ENCODE peak calls at places on chromosomes 7 and 10, in nine cellular contexts. Q is PC-9, R is thoracic aorta, D is A549, N is RWPE1, K is kidney, G is ovary, U is left lung, M is neural progenitor cell. E is an unnamed sample.

GRCh38 chr7:151715661-151716338 is 161.1 kb downstream of the PRKAG2 start:
- DNase-seq in M (no peak), Q (no peak), G (no peak), K (no peak), R (no peak), N (no peak), U (peak), D (no peak), E (no peak)

GRCh38 chr7:29853775-29854174 is 47.5 kb downstream of the WIPF3 start:
- DNase-seq in Q (no peak), N (no peak), R (no peak), D (no peak), G (no peak), U (no peak), K (no peak), M (no peak), E (no peak)

GRCh38 chr10:12194752-12195271 is 879 bp downstream of the NUDT5 start:
- DNase-seq in R (no peak), D (no peak), Q (peak), G (peak), M (peak), U (peak), K (no peak), N (peak), E (peak)

GRCh38 chr7:74203157-74203556 is 6.6 kb upstream of the LAT2 start:
- DNase-seq in K (no peak), G (no peak), R (no peak), N (peak), D (peak), Q (peak), U (no peak), M (peak), E (peak)

GRCh38 chr7:77498659-77499379 is 38.3 kb upstream of the PTPN12 start:
- DNase-seq in U (no peak), M (no peak), N (no peak), Q (no peak), G (no peak), D (no peak), R (no peak), K (no peak), E (no peak)

GRCh38 chr7:122304604-122304975 is at the start of gene FEZF1:
- DNase-seq in Q (peak), U (no peak), K (no peak), D (no peak), N (no peak), G (no peak), M (peak), R (no peak), E (peak)

GRCh38 chr7:20642171-20642570 is 26.7 kb downstream of the ABCB5 start:
- DNase-seq in Q (no peak), N (no peak), G (no peak), R (no peak), D (no peak), M (no peak), K (no peak), U (no peak), E (no peak)

GRCh38 chr7:125010540-125010939 is 80.9 kb upstream of the POT1 start:
- DNase-seq in G (no peak), R (no peak), M (no peak), D (no peak), N (no peak), U (no peak), K (no peak), Q (no peak), E (no peak)

GRCh38 chr10:83108565-83109333 is 1030.6 kb upstream of the GHITM start:
- DNase-seq in Q (no peak), G (no peak), K (no peak), D (no peak), U (peak), N (no peak), R (no peak), M (no peak), E (no peak)

GRCh38 chr7:99457050-99457645 is 8.8 kb downstream of the ATP5MF start:
- DNase-seq in N (no peak), U (peak), R (no peak), D (no peak), G (no peak), M (no peak), K (no peak), Q (no peak), E (no peak)

GRCh38 chr7:99460651-99461050 is 5.3 kb downstream of the ATP5MF start:
- DNase-seq in D (no peak), U (peak), K (no peak), R (no peak), G (no peak), M (no peak), Q (no peak), N (no peak), E (no peak)

GRCh38 chr7:99457646-99458493 is 8.1 kb downstream of the ATP5MF start:
- DNase-seq in N (no peak), G (no peak), U (peak), D (no peak), M (no peak), Q (no peak), R (no peak), K (no peak), E (no peak)

GRCh38 chr7:99461221-99461620 is 4.7 kb downstream of the ATP5MF start:
- DNase-seq in R (no peak), D (no peak), N (no peak), G (no peak), U (no peak), K (no peak), Q (no peak), M (no peak), E (no peak)

GRCh38 chr7:99459087-99459486 is 6.9 kb downstream of the ATP5MF start:
- DNase-seq in M (peak), K (no peak), U (peak), R (no peak), D (no peak), G (no peak), Q (no peak), N (no peak), E (peak)
- TF ChIP-seq CTCF in M (peak), K (no peak), U (no peak), R (peak), D (peak), G (no peak), Q (peak), N (no peak), E (peak)

DNA sequence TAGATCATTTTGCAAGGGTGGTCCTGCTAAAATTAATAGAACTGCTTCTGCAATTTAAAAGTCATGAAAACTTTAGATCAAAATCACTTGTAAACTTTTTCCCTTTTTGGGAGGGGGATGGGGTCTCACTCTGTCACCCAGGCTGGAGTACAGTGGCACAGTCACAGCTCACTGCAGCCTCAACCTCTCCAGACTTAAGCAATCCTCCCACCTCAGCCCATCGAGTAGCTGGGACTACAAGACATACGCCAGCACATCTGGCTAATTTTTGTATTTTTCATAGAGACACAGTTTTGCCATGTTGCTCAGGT is 79.7 kb downstream of the LRRC17 start:
- DNase-seq in K (no peak), G (no peak), N (no peak), U (no peak), D (no peak), Q (no peak), R (no peak), M (no peak), E (no peak)
- H3K27ac ChIP-seq in K (no peak), G (peak), N (peak), U (no peak), D (peak), Q (peak), R (peak), M (no peak), E (no peak)

DNA sequence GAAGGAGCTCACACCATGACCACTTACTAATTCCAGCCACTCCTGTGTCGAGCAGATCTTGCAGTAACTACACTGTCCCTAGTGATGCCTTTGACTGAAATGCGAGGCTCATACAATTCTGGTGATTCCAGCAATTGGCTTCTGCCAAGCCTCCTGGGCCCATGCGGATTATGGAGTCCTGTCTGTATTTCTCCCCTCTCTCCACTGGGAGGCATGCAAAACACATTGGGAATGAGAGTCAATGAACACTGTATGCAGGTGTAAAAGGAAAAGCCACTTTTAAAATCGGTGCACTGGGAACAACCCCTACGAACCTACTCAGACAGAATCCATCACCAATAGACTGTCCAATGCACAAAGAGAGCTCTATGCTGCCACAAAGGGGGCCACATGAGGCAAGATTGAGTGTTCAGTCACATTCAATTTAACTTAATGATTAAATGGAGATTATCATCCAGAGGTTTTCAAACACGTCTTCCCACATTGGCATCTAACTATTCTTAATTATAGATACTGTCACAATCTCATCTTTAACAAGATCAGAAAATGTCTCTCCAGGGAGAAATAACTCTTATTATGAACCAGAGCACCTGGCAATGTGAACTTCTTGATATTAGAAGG is 550.6 kb downstream of the GLRX3 start:
- DNase-seq in K (no peak), N (peak), Q (no peak), U (no peak), G (no peak), R (no peak), M (peak), D (no peak), E (peak)
- TF ChIP-seq CTCF in K (peak), N (no peak), Q (no peak), U (no peak), G (no peak), R (no peak), M (peak), D (no peak), E (peak)

GRCh38 chr10:94042001-94042813 is 48.5 kb downstream of the PLCE1 start:
- DNase-seq in N (peak), Q (peak), R (no peak), G (no peak), D (peak), K (no peak), U (no peak), M (no peak), E (peak)
- H3K27ac ChIP-seq in N (peak), Q (peak), R (no peak), G (no peak), D (peak), K (no peak), U (no peak), M (no peak), E (no peak)

GRCh38 chr10:100286051-100287033 is at the start of gene BLOC1S2:
- DNase-seq in K (peak), Q (peak), M (peak), U (peak), G (peak), R (peak), D (peak), N (peak), E (peak)
- TF ChIP-seq CTCF in K (peak), Q (no peak), M (peak), U (no peak), G (peak), R (no peak), D (no peak), N (no peak), E (no peak)

DNA sequence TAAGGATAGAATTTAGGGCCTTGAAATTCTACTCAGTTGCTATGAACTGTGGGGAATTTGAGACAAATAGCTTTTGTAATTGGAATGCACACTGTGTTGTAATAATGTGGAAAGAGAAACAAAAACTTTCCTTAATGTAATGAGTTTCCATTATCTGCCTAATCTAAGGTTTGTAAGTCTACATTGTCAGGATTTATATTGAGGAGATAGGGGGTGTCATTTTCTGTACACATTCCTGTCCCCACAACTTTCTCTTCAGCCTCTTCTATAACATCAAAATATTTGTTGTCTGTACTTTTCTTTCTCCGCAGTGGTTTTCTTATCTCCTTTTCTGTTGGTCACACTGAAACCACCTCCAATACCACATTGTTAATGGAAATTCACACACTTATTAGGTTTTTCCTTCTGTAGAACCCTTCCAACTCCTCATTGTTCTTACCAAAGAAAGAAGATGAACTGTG is 41.5 kb downstream of the ARID5B start:
- DNase-seq in K (no peak), R (no peak), Q (no peak), N (no peak), M (no peak), U (no peak), G (no peak), D (no peak), E (no peak)
- H3K27ac ChIP-seq in K (peak), R (peak), Q (peak), N (peak), M (no peak), U (peak), G (peak), D (no peak), E (no peak)

GRCh38 chr10:80161321-80162084 is 29.0 kb downstream of the PLAC9 start:
- DNase-seq in M (peak), Q (no peak), D (no peak), G (no peak), U (no peak), N (no peak), R (no peak), K (no peak), E (peak)
- TF ChIP-seq CTCF in M (peak), Q (no peak), D (no peak), G (no peak), U (no peak), N (no peak), R (no peak), K (peak), E (peak)